ENCODE peak calls at places on chromosomes 11 and 22, in four cellular contexts. L is SK-N-SH, Z is GM23338, S is transverse colon. X is an unnamed sample. For H3K4me1, the result is how much of the 10 kb centered on the place peaks cover.

GRCh38 chr11:45093761-45094455 is 52.5 kb upstream of the PRDM11 start:
- DNase-seq in S (no peak), L (no peak), Z (no peak), X (peak)

GRCh38 chr11:409008-409599 is 5.7 kb downstream of the SIGIRR start:
- DNase-seq in L (no peak), Z (no peak), S (no peak), X (no peak)

GRCh38 chr11:69915501-69916250 is 96.5 kb upstream of the FGF3 start:
- DNase-seq in L (peak), S (peak), Z (peak), X (peak)

GRCh38 chr22:44729391-44730012 is 22.9 kb upstream of the ARHGAP8 start:
- DNase-seq in S (no peak), Z (no peak), L (peak), X (no peak)

GRCh38 chr11:33376331-33377099 is 119.3 kb downstream of the HIPK3 start:
- DNase-seq in L (peak), Z (peak), S (no peak), X (no peak)

GRCh38 chr11:109752212-109752825 is 330.3 kb downstream of the C11orf87 start:
- DNase-seq in S (no peak), L (no peak), Z (no peak), X (no peak)

GRCh38 chr11:73981051-73981805 is 1.4 kb downstream of the UCP2 start:
- DNase-seq in Z (no peak), L (no peak), S (no peak), X (no peak)

GRCh38 chr11:22065472-22065871 is 127.4 kb upstream of the ANO5 start:
- DNase-seq in L (no peak), Z (peak), S (no peak), X (no peak)

GRCh38 chr11:1825039-1825740 is 9.6 kb upstream of the SYT8 start:
- DNase-seq in S (peak), L (no peak), Z (peak), X (peak)

GRCh38 chr11:20367313-20367948 is 3.9 kb downstream of the HTATIP2 start:
- DNase-seq in L (no peak), S (peak), Z (no peak), X (no peak)

GRCh38 chr11:86341382-86341781 is 33.3 kb upstream of the CCDC81 start:
- DNase-seq in L (no peak), S (no peak), Z (peak), X (no peak)

GRCh38 chr11:111723595-111723994 is 42.6 kb downstream of the PPP2R1B start:
- DNase-seq in Z (peak), L (peak), S (no peak), X (no peak)

GRCh38 chr11:16758382-16759024 is 20.1 kb downstream of the C11orf58 start:
- DNase-seq in S (no peak), L (no peak), Z (no peak), X (no peak)

GRCh38 chr22:28855355-28856094 is 27.8 kb upstream of the ZNRF3 start:
- DNase-seq in S (peak), L (peak), Z (peak), X (no peak)

GRCh38 chr22:28333106-28333505 is 346.5 kb downstream of the TTC28 start:
- DNase-seq in S (no peak), Z (no peak), L (no peak), X (no peak)

GRCh38 chr11:67318239-67318555 is 14.9 kb downstream of the SSH3 start:
- DNase-seq in Z (no peak), L (no peak), S (no peak), X (peak)

GRCh38 chr11:63918576-63919171 is 1.7 kb upstream of the RCOR2 start:
- DNase-seq in Z (peak), S (no peak), L (peak), X (no peak)
- TF ChIP-seq POLR2AphosphoS5 in Z (peak), S (no peak), L (no peak), X (no peak)

DNA sequence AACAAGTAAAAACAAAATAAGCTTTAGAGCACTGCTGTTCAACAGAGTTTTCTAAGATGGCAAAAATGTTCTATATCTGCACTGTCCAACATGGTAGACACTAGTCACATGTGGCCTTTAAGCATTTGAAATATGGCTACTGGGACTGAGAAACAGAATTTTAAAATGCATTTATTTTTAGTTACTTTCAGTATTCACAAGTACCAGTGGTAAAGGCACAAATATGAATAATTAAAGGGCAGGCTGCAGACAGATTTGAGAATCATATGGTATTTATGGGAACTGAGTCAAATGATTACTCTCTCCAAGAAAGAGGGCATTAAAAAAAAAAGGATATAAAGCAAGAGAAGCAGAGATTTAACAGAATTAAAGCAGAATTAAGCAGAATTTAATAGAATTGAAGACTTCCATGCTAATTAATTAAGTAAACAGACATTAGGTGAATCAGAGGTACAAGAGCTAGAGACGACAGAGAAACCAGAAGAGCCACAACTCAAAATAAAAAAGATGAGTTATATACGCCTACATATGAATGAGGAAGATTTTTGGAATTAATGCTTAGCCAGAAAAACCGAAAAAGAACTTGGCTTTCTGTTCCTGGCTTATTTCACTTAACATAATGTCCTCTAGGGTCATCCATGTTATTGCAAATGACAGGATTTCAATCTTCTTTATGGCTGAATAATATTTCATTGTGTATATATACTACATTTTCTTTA is 160.4 kb downstream of the ATG16L2 start:
- DNase-seq in Z (no peak), L (no peak), S (no peak), X (no peak)
- H3K4me1 ChIP-seq in Z (under half), L (under half), S (under half), X (under half)

GRCh38 chr11:116694815-116695590 is 77.8 kb downstream of the BUD13 start:
- DNase-seq in S (no peak), L (peak), Z (no peak), X (peak)
- TF ChIP-seq POLR2AphosphoS5 in S (no peak), L (no peak), Z (no peak), X (no peak)

DNA sequence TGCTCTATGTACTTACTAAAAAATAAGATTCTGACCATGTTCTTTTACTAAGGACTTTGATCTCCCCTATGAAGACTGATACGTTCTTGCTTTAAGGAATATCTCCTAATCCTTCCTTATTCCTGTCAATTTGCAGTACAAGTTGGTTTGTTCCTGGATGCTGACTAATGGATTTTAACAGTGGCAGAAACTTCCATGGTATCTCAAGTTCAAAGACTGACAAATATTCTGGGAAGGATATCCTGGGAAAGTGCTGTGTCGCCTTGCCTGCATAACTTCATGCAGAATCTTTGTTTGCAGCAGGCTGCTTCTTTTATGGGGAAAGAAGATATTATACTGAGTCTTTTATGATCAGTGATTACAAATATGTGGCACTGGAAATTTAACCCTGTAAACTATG is 8.4 kb upstream of the OR52J3 start:
- DNase-seq in S (no peak), L (no peak), Z (no peak), X (no peak)
- H3K4me1 ChIP-seq in S (under half), L (under half), Z (under half), X (under half)

GRCh38 chr22:17266261-17266971 is 47.2 kb upstream of the ADA2 start:
- DNase-seq in S (peak), L (no peak), Z (peak), X (no peak)
- TF ChIP-seq POLR2AphosphoS5 in S (peak), L (no peak), Z (peak), X (no peak)